ENCODE peak calls at places on chromosomes 11 and 22, in eight cellular contexts. W is HL-60, K is A549, Y is HFFc6, G is IMR-90, P is cardiac fibroblast, I is GM20000, F is GM10248. V is an unnamed sample.

GRCh38 chr11:70307176-70307575 is 36.7 kb downstream of the PPFIA1 start:
- DNase-seq in W (no peak), K (no peak), Y (no peak), G (no peak), P (peak; percentile 46), I (no peak), F (no peak), V (no peak)

GRCh38 chr11:86888164-86888977 is 66.8 kb downstream of the FZD4 start:
- DNase-seq in W (no peak), K (no peak), Y (peak; percentile 32), G (peak; percentile 79), P (peak; percentile 30), I (no peak), F (no peak), V (no peak)

GRCh38 chr11:1733009-1733715 is 17.2 kb downstream of the IFITM10 start:
- DNase-seq in W (no peak), K (no peak), Y (no peak), G (no peak), P (no peak), I (no peak), F (no peak), V (no peak)

GRCh38 chr11:64456509-64457320 is 97.8 kb downstream of the RPS6KA4 start:
- DNase-seq in W (no peak), K (no peak), Y (no peak), G (no peak), P (no peak), I (no peak), F (no peak), V (no peak)

GRCh38 chr11:35111171-35112055 is 27.6 kb upstream of the CD44 start:
- DNase-seq in W (no peak), K (peak; percentile 24), Y (peak; percentile 83), G (peak; percentile 92), P (peak; percentile 91), I (no peak), F (no peak), V (no peak)

GRCh38 chr11:821513-822371 is 3.0 kb downstream of the PNPLA2 start:
- DNase-seq in W (no peak), K (no peak), Y (no peak), G (no peak), P (no peak), I (no peak), F (no peak), V (no peak)

GRCh38 chr22:30294830-30295229 is 5.5 kb upstream of the CASTOR1 start:
- DNase-seq in W (no peak), K (no peak), Y (no peak), G (no peak), P (no peak), I (no peak), F (no peak), V (no peak)

GRCh38 chr22:31173386-31174145 is 13.6 kb downstream of the RNF185 start:
- DNase-seq in W (no peak), K (peak; percentile 32), Y (peak; percentile 90), G (peak; percentile 95), P (peak; percentile 65), I (no peak), F (no peak), V (no peak)

GRCh38 chr11:73158356-73159051 is 16.4 kb upstream of the FCHSD2 start:
- DNase-seq in W (no peak), K (no peak), Y (peak; percentile 61), G (peak; percentile 90), P (peak; percentile 83), I (no peak), F (no peak), V (no peak)

GRCh38 chr11:124415356-124415923 is 9.2 kb downstream of the OR8B4 start:
- DNase-seq in W (peak; percentile 8), K (peak; percentile 56), Y (peak; percentile 29), G (peak; percentile 69), P (peak; percentile 74), I (peak; percentile 57), F (peak; percentile 25), V (peak; percentile 12)

DNA sequence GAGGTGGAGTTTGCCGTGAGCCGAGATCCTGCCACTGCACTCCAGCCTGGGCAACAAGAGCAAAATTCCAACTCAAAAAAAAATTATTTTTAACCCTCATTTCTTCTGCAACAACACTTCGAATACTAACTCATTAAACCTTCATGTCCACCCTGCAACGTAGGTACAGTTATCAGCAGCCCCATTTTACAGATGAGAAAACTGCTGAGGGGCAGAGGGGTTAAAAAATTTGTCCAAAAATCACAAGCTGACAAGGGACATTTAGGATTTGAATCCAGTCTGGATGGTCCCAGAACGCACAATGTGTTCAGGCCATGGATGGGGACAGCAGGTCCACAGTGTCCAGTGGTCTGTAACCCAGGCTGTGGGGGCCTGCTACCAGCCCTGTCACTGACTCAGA is 29.0 kb downstream of the RHOD start:
- DNase-seq in W (no peak), K (no peak), Y (no peak), G (no peak), P (no peak), I (no peak), F (no peak), V (no peak)
- TF ChIP-seq CTCF in W (no peak), K (no peak), Y (no peak), G (no peak), P (no peak), I (no peak), F (no peak), V (no peak)

DNA sequence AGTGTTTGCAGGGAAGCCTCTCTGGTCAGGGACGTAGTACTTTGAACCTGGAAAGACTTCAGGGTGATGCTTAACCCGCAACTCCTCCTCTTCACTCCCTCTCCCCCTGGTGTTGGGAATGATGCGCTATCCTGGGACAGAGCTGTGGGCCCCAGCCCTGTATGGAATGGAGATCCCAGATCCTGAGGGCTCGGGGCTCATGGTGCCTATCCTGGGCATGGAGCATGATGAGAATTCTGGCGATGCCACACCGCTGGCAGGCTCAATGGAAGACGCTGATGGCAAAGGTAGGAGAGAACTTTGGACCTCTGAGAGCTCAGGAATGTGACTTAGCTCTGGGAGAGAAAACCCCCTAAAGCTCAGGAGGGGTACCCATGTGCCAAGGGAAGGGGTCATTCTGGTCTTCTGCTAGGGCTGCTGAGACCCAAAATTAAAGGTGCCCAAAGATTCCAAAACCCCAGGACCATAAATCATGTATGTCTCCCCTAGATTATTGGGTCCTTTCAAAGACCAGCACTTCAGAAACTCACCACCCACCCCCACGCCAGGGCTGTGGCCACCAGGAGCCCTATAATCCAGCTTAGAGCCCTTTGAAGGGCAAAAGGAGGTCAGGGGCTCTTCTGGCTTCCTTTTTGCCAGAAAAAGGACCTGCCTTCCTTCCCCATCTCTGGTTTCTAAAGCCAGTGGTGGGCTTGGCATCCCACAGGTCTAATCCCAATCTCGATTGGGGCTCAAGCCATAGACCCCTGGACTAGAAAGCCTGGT is 52.5 kb downstream of the BTG4 start:
- DNase-seq in W (no peak), K (no peak), Y (no peak), G (no peak), P (no peak), I (no peak), F (no peak), V (no peak)
- TF ChIP-seq CTCF in W (no peak), K (no peak), Y (peak; percentile 48), G (peak; percentile 15), P (no peak), I (no peak), F (no peak), V (no peak)

DNA sequence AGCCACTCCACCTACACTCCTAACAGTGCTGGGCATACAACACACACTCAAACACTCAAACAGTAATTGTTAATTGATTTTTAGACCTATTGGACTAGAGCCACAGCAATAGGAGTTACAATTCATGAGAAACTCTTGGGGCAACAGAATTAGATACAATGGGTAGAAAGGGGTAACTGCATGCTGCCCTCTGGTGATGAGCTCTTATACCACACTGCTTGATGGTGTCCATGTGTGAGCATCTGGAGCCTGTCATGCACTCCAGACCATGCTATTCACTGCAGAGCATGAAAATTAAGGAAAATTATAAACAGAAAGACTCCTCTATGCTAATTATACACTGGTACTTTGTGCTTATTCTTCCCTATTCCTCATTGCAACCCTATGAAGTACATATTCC is 975.5 kb upstream of the CCDC90B start:
- DNase-seq in W (no peak), K (no peak), Y (no peak), G (no peak), P (no peak), I (no peak), F (no peak), V (no peak)
- TF ChIP-seq CTCF in W (no peak), K (no peak), Y (no peak), G (no peak), P (peak; percentile 4), I (no peak), F (no peak), V (peak; percentile 51)

GRCh38 chr11:83087035-83087434 is 15.3 kb upstream of the RAB30 start:
- DNase-seq in W (no peak), K (peak; percentile 43), Y (no peak), G (no peak), P (peak; percentile 21), I (no peak), F (no peak), V (no peak)
- TF ChIP-seq CTCF in W (no peak), K (peak; percentile 51), Y (peak; percentile 51), G (no peak), P (no peak), I (no peak), F (peak; percentile 11), V (no peak)

GRCh38 chr11:119484741-119485605 is 62.0 kb upstream of the THY1 start:
- DNase-seq in W (no peak), K (no peak), Y (no peak), G (no peak), P (no peak), I (no peak), F (no peak), V (no peak)
- TF ChIP-seq CTCF in W (no peak), K (no peak), Y (peak; percentile 51), G (peak; percentile 7), P (peak; percentile 19), I (no peak), F (no peak), V (peak; percentile 65)

GRCh38 chr11:75471134-75471943 is 38.3 kb upstream of the KLHL35 start:
- DNase-seq in W (no peak), K (no peak), Y (no peak), G (no peak), P (no peak), I (no peak), F (no peak), V (no peak)
- TF ChIP-seq CTCF in W (no peak), K (no peak), Y (no peak), G (no peak), P (no peak), I (no peak), F (no peak), V (no peak)

GRCh38 chr22:27489265-27489675 is 312.3 kb downstream of the MN1 start:
- DNase-seq in W (no peak), K (peak; percentile 38), Y (peak; percentile 15), G (peak; percentile 52), P (peak; percentile 51), I (no peak), F (no peak), V (no peak)

GRCh38 chr22:27485842-27486241 is 315.7 kb downstream of the MN1 start:
- DNase-seq in W (no peak), K (no peak), Y (no peak), G (no peak), P (no peak), I (no peak), F (no peak), V (no peak)

GRCh38 chr22:27487600-27488450 is 313.7 kb downstream of the MN1 start:
- DNase-seq in W (no peak), K (peak; percentile 31), Y (peak; percentile 9), G (peak; percentile 69), P (no peak), I (no peak), F (no peak), V (no peak)

GRCh38 chr22:27490080-27490479 is 311.5 kb downstream of the MN1 start:
- DNase-seq in W (no peak), K (no peak), Y (no peak), G (no peak), P (no peak), I (no peak), F (no peak), V (no peak)

GRCh38 chr22:27488456-27489224 is 312.9 kb downstream of the MN1 start:
- DNase-seq in W (no peak), K (no peak), Y (peak; percentile 34), G (no peak), P (no peak), I (no peak), F (no peak), V (no peak)
- TF ChIP-seq CTCF in W (no peak), K (no peak), Y (peak; percentile 33), G (no peak), P (no peak), I (no peak), F (no peak), V (no peak)

V was measured in GM12864.